ENCODE peak calls at places on chromosome 3, in five cellular contexts. H is tibial artery; R is activated effector memory CD4-positive, alpha-beta T cell treated with Interleukin-2 at 50 U/mL for 16 hours; L is HFF-Myc; M is stimulated activated CD4-positive, alpha-beta T cell treated with anti-CD3 and anti-CD28 coated beads, Interleukin-1b, Interleukin-23, amount 100 ng/mL, for 48 hours. N is an unnamed sample.
A peak's percentile ranks its signal among the peaks of the same experiment; 100 is the strongest.

GRCh38 chr3:24514139-24514538 is 19.5 kb upstream of the THRB start:
- DNase-seq in L (no peak), R (no peak), H (no peak), M (no peak), N (no peak)

GRCh38 chr3:49759226-49759625 is 27.1 kb downstream of the IP6K1 start:
- DNase-seq in R (no peak), L (no peak), H (no peak), M (no peak), N (no peak)

GRCh38 chr3:74089854-74090253 is 465.1 kb upstream of the PDZRN3 start:
- DNase-seq in R (no peak), H (no peak), M (no peak), L (no peak), N (no peak)

GRCh38 chr3:143354342-143354741 is 234.8 kb downstream of the CHST2 start:
- DNase-seq in M (no peak), R (no peak), L (no peak), H (no peak), N (no peak)

GRCh38 chr3:147191795-147192385 is 214.5 kb downstream of the ZIC4 start:
- DNase-seq in H (no peak), M (no peak), R (no peak), L (peak; percentile 48), N (peak; percentile 69)

GRCh38 chr3:15804553-15805095 is 6.8 kb upstream of the ANKRD28 start:
- DNase-seq in R (no peak), L (no peak), H (no peak), M (no peak), N (peak; percentile 71)

GRCh38 chr3:182239316-182239715 is 527.6 kb downstream of the SOX2 start:
- DNase-seq in L (no peak), M (no peak), H (no peak), R (no peak), N (no peak)

GRCh38 chr3:86624192-86624591 is 366.8 kb downstream of the VGLL3 start:
- DNase-seq in L (no peak), H (no peak), R (no peak), M (no peak), N (no peak)

GRCh38 chr3:4834403-4834866 is 144.8 kb upstream of the BHLHE40 start:
- DNase-seq in M (peak; percentile 81), L (no peak), H (no peak), R (peak; percentile 70), N (peak; percentile 73)

GRCh38 chr3:126555795-126556636 is 2.7 kb downstream of the C3orf22 start:
- DNase-seq in H (no peak), L (no peak), R (no peak), M (no peak), N (no peak)

GRCh38 chr3:59482684-59483083 is 432.9 kb upstream of the CFAP20DC start:
- DNase-seq in H (no peak), L (no peak), R (no peak), M (no peak), N (no peak)

GRCh38 chr3:119677641-119677934 is 382 bp upstream of the COX17 start:
- DNase-seq in R (no peak), H (no peak), L (no peak), M (no peak), N (no peak)

GRCh38 chr3:127734754-127735473 is 62.2 kb downstream of the ABTB1 start:
- DNase-seq in M (no peak), L (peak; percentile 86), R (no peak), H (peak; percentile 43), N (peak; percentile 43)

N was measured in GM12865.